ENCODE peak calls at places on chromosomes 12 and 14, in five cellular contexts. R, G, Q, V and S are unnamed samples.

GRCh38 chr12:42977451-42978230 is 388.1 kb upstream of the PRICKLE1 start:
- DNase-seq in Q (no peak), V (no peak), G (no peak), R (no peak), S (no peak)

GRCh38 chr12:96136720-96137378 is 57.3 kb upstream of the ELK3 start:
- DNase-seq in V (no peak), Q (no peak), G (no peak), R (no peak), S (no peak)

GRCh38 chr12:30914986-30915591 is 11.5 kb upstream of the TSPAN11 start:
- DNase-seq in Q (no peak), R (no peak), V (no peak), G (no peak), S (no peak)

GRCh38 chr12:102885043-102885932 is 31.8 kb downstream of the PAH start:
- DNase-seq in Q (no peak), R (no peak), G (no peak), V (no peak), S (no peak)

GRCh38 chr14:24079521-24080141 is 8.3 kb downstream of the CPNE6 start:
- DNase-seq in Q (no peak), V (no peak), G (no peak), R (no peak), S (no peak)

GRCh38 chr12:106906715-106907114 is 49.0 kb upstream of the TMEM263 start:
- DNase-seq in Q (no peak), G (no peak), V (no peak), R (no peak), S (no peak)

GRCh38 chr12:103560604-103561101 is 26.4 kb upstream of the STAB2 start:
- DNase-seq in V (peak; percentile 91), G (no peak), Q (no peak), R (no peak), S (peak; percentile 30)

GRCh38 chr14:50353126-50353525 is 41.0 kb downstream of the DMAC2L start:
- DNase-seq in R (no peak), Q (no peak), V (no peak), G (no peak), S (no peak)

GRCh38 chr12:70757830-70758493 is 120.7 kb upstream of the PTPRB start:
- DNase-seq in V (no peak), G (no peak), Q (peak; percentile 52), R (no peak), S (peak; percentile 42)

GRCh38 chr12:27332407-27333310 is at the start of gene BMAL2:
- DNase-seq in G (no peak), R (no peak), Q (peak; percentile 44), V (no peak), S (peak; percentile 83)

GRCh38 chr14:22770481-22771187 is 4.1 kb downstream of the OXA1L start:
- DNase-seq in G (no peak), V (no peak), R (no peak), Q (no peak), S (no peak)

GRCh38 chr12:85405781-85406522 is 125.9 kb downstream of the ALX1 start:
- DNase-seq in Q (no peak), V (no peak), G (no peak), R (no peak), S (no peak)

GRCh38 chr12:123502163-123502562 is 31.4 kb downstream of the RILPL1 start:
- DNase-seq in Q (no peak), G (no peak), R (no peak), V (no peak), S (no peak)

GRCh38 chr12:92730758-92731157 is 28.0 kb downstream of the PLEKHG7 start:
- DNase-seq in R (no peak), Q (no peak), V (no peak), G (no peak), S (no peak)

GRCh38 chr14:33184587-33184986 is 245.9 kb downstream of the NPAS3 start:
- DNase-seq in Q (no peak), G (no peak), V (no peak), R (no peak), S (no peak)

GRCh38 chr14:70601162-70601561 is 707 bp upstream of the MED6 start:
- DNase-seq in R (no peak), Q (no peak), G (no peak), V (no peak), S (no peak)

GRCh38 chr14:68140111-68140741 is 320.6 kb downstream of the RAD51B start:
- DNase-seq in V (peak; percentile 95), R (no peak), G (no peak), Q (no peak), S (peak; percentile 16)

GRCh38 chr14:87837306-87837705 is 155.7 kb downstream of the GALC start:
- DNase-seq in Q (no peak), V (no peak), G (no peak), R (no peak), S (no peak)

GRCh38 chr12:64713372-64713771 is 45.8 kb downstream of the GNS start:
- DNase-seq in G (no peak), R (no peak), Q (no peak), V (no peak), S (no peak)

GRCh38 chr14:77409131-77409533 is 14.2 kb downstream of the NOXRED1 start:
- DNase-seq in R (no peak), V (peak; percentile 21), G (no peak), Q (no peak), S (no peak)

GRCh38 chr14:76019676-76020075 is 34.1 kb downstream of the IFT43 start:
- DNase-seq in G (no peak), Q (no peak), V (no peak), R (no peak), S (no peak)

GRCh38 chr14:93893550-93894329 is 33.4 kb upstream of the FAM181A start:
- DNase-seq in R (peak; percentile 33), G (no peak), Q (no peak), V (no peak), S (peak; percentile 39)
- H3K9ac ChIP-seq in R (no peak overlapping the region), G (no peak overlapping the region), Q (no peak overlapping the region), V (no peak overlapping the region), S (no peak overlapping the region)

DNA sequence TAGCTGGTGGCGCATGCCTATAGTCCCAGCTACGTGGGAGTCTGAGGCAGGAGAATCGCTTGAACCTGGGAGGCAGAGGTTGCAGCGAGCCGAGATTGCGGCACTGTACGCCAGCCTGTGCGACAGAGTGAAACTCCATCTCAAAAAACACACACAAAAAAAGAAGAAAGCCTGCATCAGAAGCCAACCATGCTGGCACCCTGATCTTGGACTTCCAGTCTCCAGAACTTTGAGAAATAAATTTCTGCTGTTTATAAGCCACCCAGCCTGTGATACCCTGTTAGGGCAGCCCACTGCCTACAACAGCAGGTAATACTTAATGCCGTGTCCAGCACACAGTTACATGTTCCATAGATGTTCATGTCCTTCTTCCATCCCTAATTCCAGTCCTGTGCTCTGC is 62.7 kb downstream of the NDUFA12 start:
- DNase-seq in Q (no peak), G (no peak), R (no peak), V (no peak), S (no peak)
- TF ChIP-seq ZNF274 in Q (no peak), G (no peak), R (no peak), V (no peak), S (no peak)

GRCh38 chr12:94621662-94622359 is 28.5 kb downstream of the TMCC3 start:
- DNase-seq in G (peak; percentile 87), Q (no peak), R (no peak), V (no peak), S (no peak)
- H3K9ac ChIP-seq in G (peak overlapping the region; percentile 69), Q (no peak overlapping the region), R (no peak overlapping the region), V (peak overlapping the region; percentile 12), S (no peak overlapping the region)

GRCh38 chr12:32679910-32680217 is 763 bp downstream of the DNM1L start:
- DNase-seq in V (no peak), R (no peak), G (no peak), Q (no peak), S (no peak)

GRCh38 chr12:32680787-32681186 is 1.7 kb downstream of the DNM1L start:
- DNase-seq in G (no peak), Q (no peak), V (no peak), R (no peak), S (no peak)

GRCh38 chr12:32681272-32681671 is 2.2 kb downstream of the DNM1L start:
- DNase-seq in R (no peak), G (no peak), V (no peak), Q (no peak), S (no peak)

GRCh38 chr12:32679091-32679909 is at the start of gene DNM1L:
- DNase-seq in V (peak; percentile 92), Q (peak; percentile 95), R (peak; percentile 90), G (peak; percentile 79), S (peak; percentile 100)
- TF ChIP-seq ZNF274 in V (no peak), Q (no peak), R (no peak), G (no peak), S (no peak)

GRCh38 chr14:89699076-89699475 is 255.5 kb downstream of the EFCAB11 start:
- DNase-seq in G (no peak), R (no peak), Q (no peak), V (no peak), S (no peak)

GRCh38 chr14:89701079-89702043 is 253.2 kb downstream of the EFCAB11 start:
- DNase-seq in G (no peak), Q (peak; percentile 85), R (peak; percentile 63), V (peak; percentile 2), S (peak; percentile 55)

GRCh38 chr14:89707086-89707485 is 247.4 kb downstream of the EFCAB11 start:
- DNase-seq in G (no peak), V (no peak), Q (no peak), R (no peak), S (no peak)

GRCh38 chr14:89697281-89698060 is 257.1 kb downstream of the EFCAB11 start:
- DNase-seq in R (no peak), V (no peak), G (no peak), Q (no peak), S (no peak)

GRCh38 chr14:89702151-89702936 is 252.2 kb downstream of the EFCAB11 start:
- DNase-seq in Q (no peak), G (no peak), R (no peak), V (no peak), S (no peak)
- H3K9ac ChIP-seq in Q (no peak overlapping the region), G (no peak overlapping the region), R (peak overlapping the region; percentile 6), V (peak overlapping the region; percentile 31), S (no peak overlapping the region)